ENCODE peak calls at places on chromosomes 16 and 17, in four cellular contexts. T, L, A and W are unnamed samples. For H3K4me1, the result is how much of the 10 kb centered on the place peaks cover.

GRCh38 chr17:58318065-58318481 is 10.5 kb downstream of the TSPOAP1 start:
- DNase-seq in T (peak), A (no peak), L (peak), W (no peak)

GRCh38 chr17:77186141-77186604 is 45.4 kb downstream of the SEC14L1 start:
- DNase-seq in L (no peak), T (no peak), A (no peak), W (no peak)

GRCh38 chr16:56608876-56609462 is 585 bp downstream of the MT2A start:
- DNase-seq in T (no peak), L (no peak), A (no peak), W (no peak)

GRCh38 chr17:17567114-17567513 is 24.4 kb downstream of the PEMT start:
- DNase-seq in A (no peak), L (no peak), T (no peak), W (no peak)

GRCh38 chr17:76659928-76660614 is 16.5 kb upstream of the ST6GALNAC1 start:
- DNase-seq in A (no peak), L (no peak), T (peak), W (no peak)

GRCh38 chr17:83125515-83126274 is 46.3 kb downstream of the METRNL start:
- DNase-seq in A (no peak), L (peak), T (peak), W (no peak)

GRCh38 chr17:59062509-59062908 is 44.2 kb downstream of the TRIM37 start:
- DNase-seq in T (no peak), L (no peak), A (no peak), W (no peak)

GRCh38 chr17:29444589-29444988 is 54.4 kb downstream of the TAOK1 start:
- DNase-seq in T (no peak), L (no peak), A (no peak), W (no peak)

GRCh38 chr16:67186550-67186950 is 2.8 kb upstream of the MATCAP1 start:
- DNase-seq in T (no peak), A (no peak), L (no peak), W (no peak)

GRCh38 chr17:42670199-42670924 is 6.4 kb downstream of the PLEKHH3 start:
- DNase-seq in T (no peak), A (no peak), L (peak), W (no peak)

GRCh38 chr17:57355090-57355859 is 99.0 kb downstream of the MSI2 start:
- DNase-seq in T (no peak), L (no peak), A (no peak), W (no peak)

GRCh38 chr17:50609376-50610074 is 25.2 kb upstream of the ABCC3 start:
- DNase-seq in T (no peak), L (no peak), A (no peak), W (no peak)

GRCh38 chr16:78704421-78704820 is 605.0 kb downstream of the WWOX start:
- DNase-seq in L (no peak), T (no peak), A (no peak), W (no peak)

GRCh38 chr16:63623551-63624039 is 1498.3 kb downstream of the CDH11 start:
- DNase-seq in T (no peak), L (no peak), A (no peak), W (no peak)

GRCh38 chr17:8333281-8333680 is 6.4 kb upstream of the ODF4 start:
- DNase-seq in A (no peak), T (no peak), L (no peak), W (no peak)

GRCh38 chr17:48637323-48638260 is 11.4 kb upstream of the HOXB9 start:
- DNase-seq in L (no peak), T (peak), A (no peak), W (no peak)

GRCh38 chr16:84953051-84953746 is 58.1 kb downstream of the ZDHHC7 start:
- DNase-seq in T (no peak), L (no peak), A (no peak), W (no peak)

GRCh38 chr16:83954577-83955016 is 1.6 kb downstream of the OSGIN1 start:
- DNase-seq in L (peak), A (no peak), T (peak), W (no peak)

GRCh38 chr16:50152386-50152806 is 710 bp upstream of the TENT4B start:
- DNase-seq in L (no peak), A (peak), T (peak), W (no peak)

GRCh38 chr16:60686824-60687223 is 1349.4 kb downstream of the CDH8 start:
- DNase-seq in T (no peak), L (no peak), A (no peak), W (no peak)

GRCh38 chr16:3503513-3503912 is 2.7 kb downstream of the CLUAP1 start:
- DNase-seq in T (peak), A (no peak), L (peak), W (no peak)

GRCh38 chr16:78684040-78684611 is 584.7 kb downstream of the WWOX start:
- DNase-seq in A (no peak), T (peak), L (no peak), W (peak)

GRCh38 chr16:75627856-75628255 is 4.8 kb upstream of the ADAT1 start:
- DNase-seq in T (no peak), A (no peak), L (no peak), W (no peak)

GRCh38 chr16:47503936-47504335 is 42.8 kb downstream of the PHKB start:
- DNase-seq in L (no peak), T (no peak), A (no peak), W (no peak)

GRCh38 chr17:48718781-48719641 is 3.3 kb downstream of the PRAC1 start:
- DNase-seq in L (no peak), A (peak), T (peak), W (no peak)

GRCh38 chr17:1158879-1159278 is 20.9 kb downstream of the ABR start:
- DNase-seq in T (no peak), A (no peak), L (no peak), W (no peak)

GRCh38 chr17:67212716-67213417 is 32.1 kb downstream of the HELZ start:
- DNase-seq in T (no peak), L (no peak), A (no peak), W (no peak)

GRCh38 chr17:48587276-48588073 is 2.6 kb downstream of the HOXB3 start:
- DNase-seq in L (no peak), T (no peak), A (no peak), W (no peak)

GRCh38 chr17:17567631-17568030 is 23.9 kb downstream of the PEMT start:
- DNase-seq in A (peak), L (no peak), T (peak), W (no peak)

GRCh38 chr16:47276522-47276921 is 132.8 kb upstream of the NETO2 start:
- DNase-seq in A (no peak), T (no peak), L (no peak), W (no peak)

GRCh38 chr16:88577166-88577565 is 7.0 kb downstream of the ZC3H18 start:
- DNase-seq in L (no peak), A (no peak), T (no peak), W (no peak)

GRCh38 chr16:3092501-3092991 is 6.5 kb downstream of the ZSCAN10 start:
- DNase-seq in A (no peak), L (peak), T (no peak), W (no peak)

GRCh38 chr17:4900231-4901107 is 1.1 kb downstream of the C17orf107 start:
- DNase-seq in T (no peak), A (no peak), L (peak), W (no peak)

DNA sequence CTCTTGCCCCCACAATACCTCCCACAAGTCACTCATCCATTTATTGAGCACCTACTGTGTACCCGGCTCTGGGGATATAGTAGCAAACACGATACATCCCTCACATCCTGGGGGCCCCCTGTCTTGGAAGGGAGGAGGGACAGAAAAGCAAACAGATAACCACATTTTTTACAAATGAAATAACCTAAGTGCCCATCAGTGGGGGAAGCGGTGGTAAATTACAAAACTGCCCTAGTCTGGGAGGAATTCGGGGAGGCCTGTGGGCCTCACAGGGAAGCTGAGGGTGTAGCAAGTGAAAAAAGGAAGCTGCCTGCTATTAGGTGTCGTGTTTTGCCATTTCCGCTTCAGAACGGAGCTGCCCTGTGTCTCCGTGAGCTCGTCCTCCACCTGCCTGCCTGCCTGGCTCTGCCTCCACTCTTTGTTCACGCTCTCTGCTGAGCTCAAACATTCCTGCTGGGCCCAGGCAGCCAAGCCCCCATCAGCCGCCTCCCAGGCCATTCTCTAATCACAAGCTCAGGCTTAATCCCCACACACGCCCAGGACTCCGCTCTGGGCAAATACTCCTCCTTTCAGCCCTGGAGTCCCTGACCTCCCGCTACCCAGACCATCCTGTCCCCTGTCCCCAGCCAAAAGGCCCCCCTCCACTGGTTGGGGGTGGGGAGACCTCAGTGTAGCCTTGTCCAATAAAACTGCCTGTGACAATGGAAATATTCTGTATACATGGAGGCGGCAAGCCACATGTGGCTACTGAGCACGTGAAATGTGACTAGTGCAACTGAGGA is 10.2 kb upstream of the SEC14L5 start:
- DNase-seq in A (no peak), T (no peak), L (no peak), W (no peak)
- TF ChIP-seq POLR2AphosphoS5 in A (no peak), T (no peak), L (no peak), W (no peak)

GRCh38 chr16:17944345-17944744 is 392.2 kb downstream of the NPIPA8 start:
- DNase-seq in T (no peak), A (no peak), L (no peak), W (no peak)

GRCh38 chr16:17939052-17939673 is 397.4 kb downstream of the NPIPA8 start:
- DNase-seq in T (no peak), A (no peak), L (no peak), W (no peak)

GRCh38 chr16:17940584-17940983 is 396.0 kb downstream of the NPIPA8 start:
- DNase-seq in A (no peak), T (no peak), L (no peak), W (no peak)

GRCh38 chr16:17939723-17940122 is 396.8 kb downstream of the NPIPA8 start:
- DNase-seq in T (no peak), L (no peak), A (no peak), W (no peak)

GRCh38 chr16:17942067-17942466 is 394.5 kb downstream of the NPIPA8 start:
- DNase-seq in T (no peak), L (no peak), A (no peak), W (no peak)
- TF ChIP-seq CTCF in T (no peak), L (no peak), A (no peak), W (no peak)

DNA sequence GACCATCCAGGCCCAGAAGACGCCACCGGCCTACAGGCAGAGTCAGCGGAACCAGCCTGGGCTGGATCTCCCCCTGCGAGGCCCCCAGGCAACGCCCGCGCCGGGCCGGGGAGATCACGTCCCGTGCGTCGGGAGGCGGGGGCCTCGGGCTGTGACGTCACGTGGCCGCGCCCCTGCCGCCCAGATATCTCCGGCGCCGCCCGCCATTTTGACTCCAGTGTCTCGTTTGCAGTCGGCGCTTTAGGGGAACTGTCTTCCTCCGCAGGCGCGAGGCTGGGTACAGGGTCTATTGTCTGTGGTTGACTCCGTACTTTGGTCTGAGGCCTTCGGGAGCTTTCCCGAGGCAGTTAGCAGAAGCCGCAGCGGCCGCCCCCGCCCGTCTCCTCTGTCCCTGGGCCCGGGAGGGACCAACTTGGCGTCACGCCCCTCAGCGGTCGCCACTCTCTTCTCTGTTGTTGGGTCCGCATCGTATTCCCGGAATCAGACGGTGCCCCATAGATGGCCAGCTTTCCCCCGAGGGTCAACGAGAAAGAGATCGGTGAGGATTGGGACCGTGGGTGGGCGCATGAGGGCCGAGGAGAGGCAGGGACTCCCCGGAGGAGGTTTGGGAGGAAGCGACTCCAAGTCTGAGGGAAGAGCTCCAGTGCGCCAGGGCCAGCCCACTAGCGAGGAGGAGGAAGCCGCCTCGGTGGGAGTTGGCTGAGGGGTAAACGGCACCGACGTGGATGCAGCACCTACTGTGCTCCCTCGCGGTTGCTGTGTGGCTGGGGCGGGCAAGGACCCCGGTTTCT is at the start of gene WSB1:
- DNase-seq in L (peak), T (peak), A (peak), W (no peak)
- H3K4me1 ChIP-seq in L (under half), T (under half), A (under half), W (under half)

GRCh38 chr17:2178798-2179505 is 124.0 kb downstream of the HIC1 start:
- DNase-seq in T (no peak), L (peak), A (no peak), W (no peak)

GRCh38 chr17:2177235-2177811 is 122.4 kb downstream of the HIC1 start:
- DNase-seq in L (no peak), T (no peak), A (peak), W (no peak)

GRCh38 chr17:2180768-2181167 is 122.8 kb downstream of the SMG6 start:
- DNase-seq in L (no peak), T (no peak), A (no peak), W (no peak)

GRCh38 chr17:2181206-2181983 is 122.2 kb downstream of the SMG6 start:
- DNase-seq in L (no peak), A (no peak), T (peak), W (no peak)

GRCh38 chr17:2179615-2180295 is 123.8 kb downstream of the SMG6 start:
- DNase-seq in T (peak), A (peak), L (no peak), W (no peak)
- TF ChIP-seq POLR2AphosphoS5 in T (peak), A (peak), L (peak), W (peak)

DNA sequence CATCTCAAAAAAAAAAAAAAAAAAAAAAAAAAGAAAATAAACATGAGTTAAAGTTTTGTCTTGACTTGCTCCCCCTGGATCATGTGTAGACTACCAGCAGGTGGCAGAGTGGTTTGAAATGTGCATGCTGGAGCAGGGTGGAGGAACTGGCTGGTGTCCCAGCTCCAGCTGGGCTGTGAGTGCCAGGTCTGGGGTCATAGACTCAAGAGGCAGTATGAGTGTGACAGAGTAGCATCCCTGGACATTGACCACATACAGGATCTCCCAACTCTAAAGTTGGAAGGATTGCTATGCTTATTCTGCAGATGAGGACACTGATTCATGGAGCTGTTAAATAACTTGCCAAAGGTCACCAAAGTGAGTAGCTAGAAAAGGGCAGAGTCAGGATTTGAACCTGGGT is 198.0 kb upstream of the MPHOSPH6 start:
- DNase-seq in A (peak), T (no peak), L (no peak), W (no peak)
- TF ChIP-seq CTCF in A (peak), T (no peak), L (no peak), W (no peak)

GRCh38 chr17:81518785-81519283 is 6.2 kb upstream of the ACTG1 start:
- DNase-seq in T (no peak), L (peak), A (no peak), W (no peak)
- H3K4me1 ChIP-seq in T (under half), L (half or more), A (under half), W (half or more)